ENCODE peak calls at places on chromosomes 3 and 15, in ten cellular contexts. D is NB4; A is B cell; U is mucosa of gallbladder; H is RWPE1; E is AG08395; I is PC-3; K is M059J; R is activated CD4-positive, alpha-beta T cell treated with anti-CD3 and anti-CD28 coated beads, Interleukin-2, amount 50 U/mL, for 1 hour; F is RPMI7951. Z is an unnamed sample.

GRCh38 chr3:49724586-49724985 is 835 bp upstream of the GMPPB start:
- DNase-seq in F (no peak), I (no peak), D (no peak), A (peak), H (no peak), U (no peak), E (no peak), K (no peak), R (peak), Z (no peak)

GRCh38 chr3:188860147-188860546 is 311.6 kb upstream of the TPRG1 start:
- DNase-seq in K (peak), U (no peak), F (peak), H (peak), E (no peak), A (no peak), R (no peak), I (peak), D (no peak), Z (no peak)

GRCh38 chr3:11375333-11376076 is 103.3 kb downstream of the ATG7 start:
- DNase-seq in F (no peak), R (no peak), E (no peak), H (no peak), K (no peak), I (no peak), D (no peak), A (no peak), U (no peak), Z (no peak)

GRCh38 chr3:184133840-184134745 is 1.1 kb upstream of the EIF2B5 start:
- DNase-seq in E (peak), R (peak), K (peak), I (peak), H (peak), U (peak), D (peak), A (peak), F (peak), Z (peak)

GRCh38 chr3:111047053-111047452 is 24.6 kb upstream of the NECTIN3 start:
- DNase-seq in R (no peak), K (no peak), A (no peak), I (no peak), U (no peak), H (no peak), F (no peak), D (no peak), E (no peak), Z (no peak)

GRCh38 chr3:194840661-194841514 is 155.2 kb downstream of the FAM43A start:
- DNase-seq in F (peak), H (no peak), I (peak), A (no peak), K (peak), R (no peak), E (peak), D (peak), U (peak), Z (no peak)

GRCh38 chr15:31318429-31318828 is 8.2 kb upstream of the KLF13 start:
- DNase-seq in E (no peak), K (no peak), U (no peak), I (no peak), F (no peak), A (no peak), R (no peak), D (no peak), H (no peak), Z (no peak)

GRCh38 chr15:43484455-43484854 is 8.5 kb downstream of the TP53BP1 start:
- DNase-seq in A (no peak), D (no peak), F (no peak), H (no peak), R (no peak), K (peak), U (no peak), I (no peak), E (no peak), Z (no peak)

GRCh38 chr3:39063143-39063542 is 11.3 kb downstream of the WDR48 start:
- DNase-seq in U (no peak), H (no peak), D (no peak), A (no peak), I (no peak), K (no peak), E (no peak), F (no peak), R (no peak), Z (no peak)

GRCh38 chr3:177906573-177907229 is 629.5 kb upstream of the KCNMB2 start:
- DNase-seq in R (no peak), D (no peak), A (no peak), H (no peak), F (no peak), I (peak), E (peak), U (no peak), K (peak), Z (no peak)

GRCh38 chr15:67479781-67480180 is 41.1 kb upstream of the C15orf61 start:
- DNase-seq in A (no peak), U (no peak), R (no peak), H (no peak), I (no peak), E (peak), D (no peak), K (no peak), F (no peak), Z (no peak)

GRCh38 chr3:127136024-127136600 is 56.8 kb upstream of the PRR23E start:
- DNase-seq in A (no peak), K (no peak), E (no peak), D (no peak), I (no peak), H (no peak), R (no peak), U (no peak), F (no peak), Z (no peak)

GRCh38 chr3:187630421-187630820 is 39.8 kb downstream of the SST start:
- DNase-seq in E (peak), H (peak), U (no peak), K (peak), R (no peak), A (no peak), D (no peak), F (peak), I (peak), Z (no peak)

GRCh38 chr3:13206799-13207577 is 133.8 kb upstream of the IQSEC1 start:
- DNase-seq in H (no peak), F (no peak), R (no peak), I (no peak), K (no peak), D (no peak), A (no peak), U (no peak), E (no peak), Z (no peak)

GRCh38 chr3:128112406-128112968 is 11.1 kb downstream of the RUVBL1 start:
- DNase-seq in U (no peak), R (peak), D (no peak), F (peak), A (peak), K (peak), H (peak), E (peak), I (peak), Z (no peak)

GRCh38 chr3:124492824-124493223 is 237.4 kb upstream of the UMPS start:
- DNase-seq in K (peak), D (peak), R (no peak), A (no peak), F (peak), U (peak), H (peak), I (peak), E (peak), Z (peak)

Z was measured in SK-MEL-5.